ENCODE peak calls at places on chromosomes 7 and 10, in six cellular contexts. U, P, L, I, T and V are unnamed samples.

GRCh38 chr7:101550641-101551531 is 78.2 kb downstream of the MYL10 start:
- DNase-seq in U (peak), P (peak), L (no peak), I (no peak), T (peak), V (no peak)

GRCh38 chr7:22154130-22154529 is 202.8 kb downstream of the RAPGEF5 start:
- DNase-seq in U (peak), P (no peak), L (no peak), I (peak), T (no peak), V (peak)

GRCh38 chr7:33108591-33108930 is 643 bp downstream of the RP9 start:
- DNase-seq in U (peak), P (no peak), L (no peak), I (no peak), T (no peak), V (peak)

GRCh38 chr7:92133133-92133736 is 1.0 kb downstream of the CYP51A1 start:
- DNase-seq in U (no peak), P (no peak), L (no peak), I (peak), T (no peak), V (no peak)

GRCh38 chr10:44422631-44423030 is 37.7 kb upstream of the CXCL12 start:
- DNase-seq in U (no peak), P (no peak), L (no peak), I (no peak), T (no peak), V (no peak)

GRCh38 chr10:123136221-123136805 is 543 bp downstream of the HMX3 start:
- DNase-seq in U (no peak), P (no peak), L (no peak), I (no peak), T (no peak), V (no peak)

GRCh38 chr10:12081879-12082560 is 13.3 kb downstream of the DHTKD1 start:
- DNase-seq in U (no peak), P (no peak), L (no peak), I (peak), T (no peak), V (no peak)

GRCh38 chr7:27205325-27206280 is 5.7 kb upstream of the HOXA13 start:
- DNase-seq in U (peak), P (no peak), L (no peak), I (no peak), T (no peak), V (no peak)

GRCh38 chr7:1536105-1536767 is 5.7 kb downstream of the MAFK start:
- DNase-seq in U (no peak), P (peak), L (no peak), I (no peak), T (peak), V (no peak)

GRCh38 chr7:94449151-94449725 is 54.5 kb downstream of the COL1A2 start:
- DNase-seq in U (peak), P (no peak), L (no peak), I (peak), T (no peak), V (peak)

GRCh38 chr7:107920048-107920772 is 29.2 kb downstream of the DLD start:
- DNase-seq in U (no peak), P (no peak), L (no peak), I (peak), T (no peak), V (peak)

GRCh38 chr10:47363781-47364180 is 15.6 kb downstream of the RBP3 start:
- DNase-seq in U (no peak), P (no peak), L (no peak), I (no peak), T (no peak), V (no peak)

GRCh38 chr10:42743697-42744096 is 38.9 kb upstream of the BMS1 start:
- DNase-seq in U (no peak), P (no peak), L (no peak), I (no peak), T (no peak), V (no peak)

GRCh38 chr10:101783736-101784118 is 481 bp upstream of the NPM3 start:
- DNase-seq in U (peak), P (no peak), L (no peak), I (peak), T (no peak), V (no peak)

GRCh38 chr7:34069676-34070075 is 164.3 kb downstream of the BMPER start:
- DNase-seq in U (no peak), P (no peak), L (no peak), I (peak), T (no peak), V (no peak)

GRCh38 chr10:72316748-72317435 is 37.8 kb downstream of the DNAJB12 start:
- DNase-seq in U (no peak), P (peak), L (no peak), I (no peak), T (peak), V (peak)

GRCh38 chr7:36506820-36507219 is 117.2 kb downstream of the ANLN start:
- DNase-seq in U (no peak), P (no peak), L (no peak), I (no peak), T (no peak), V (no peak)

GRCh38 chr7:74604326-74605020 is 53.0 kb upstream of the GTF2I start:
- DNase-seq in U (no peak), P (no peak), L (no peak), I (no peak), T (no peak), V (no peak)

GRCh38 chr10:6774406-6774805 is 194.3 kb upstream of the PRKCQ start:
- DNase-seq in U (no peak), P (no peak), L (no peak), I (no peak), T (no peak), V (no peak)

GRCh38 chr10:74753295-74754211 is 72.8 kb upstream of the KAT6B start:
- DNase-seq in U (no peak), P (peak), L (no peak), I (no peak), T (peak), V (no peak)

GRCh38 chr7:7344583-7344982 is 162.2 kb downstream of the C1GALT1 start:
- DNase-seq in U (no peak), P (no peak), L (no peak), I (no peak), T (no peak), V (no peak)

GRCh38 chr7:105778956-105779355 is 97.4 kb downstream of the ATXN7L1 start:
- DNase-seq in U (no peak), P (no peak), L (no peak), I (no peak), T (no peak), V (no peak)

GRCh38 chr10:69222157-69223027 is 2.3 kb downstream of the HKDC1 start:
- DNase-seq in U (peak), P (no peak), L (peak), I (peak), T (no peak), V (peak)

GRCh38 chr7:84697506-84697905 is 489.4 kb downstream of the SEMA3D start:
- DNase-seq in U (no peak), P (no peak), L (peak), I (peak), T (no peak), V (no peak)

GRCh38 chr7:27418544-27418943 is 175.9 kb downstream of the EVX1 start:
- DNase-seq in U (no peak), P (no peak), L (no peak), I (no peak), T (no peak), V (no peak)

GRCh38 chr10:15461353-15462108 is 90.4 kb upstream of the FAM171A1 start:
- DNase-seq in U (no peak), P (no peak), L (no peak), I (peak), T (no peak), V (no peak)

GRCh38 chr7:112452102-112452888 is 2.0 kb downstream of the IFRD1 start:
- DNase-seq in U (peak), P (peak), L (no peak), I (peak), T (peak), V (no peak)

GRCh38 chr10:20048161-20048560 is 231.9 kb downstream of the PLXDC2 start:
- DNase-seq in U (no peak), P (no peak), L (no peak), I (no peak), T (no peak), V (no peak)

GRCh38 chr7:101615446-101615845 is 13.7 kb downstream of the MYL10 start:
- DNase-seq in U (no peak), P (no peak), L (no peak), I (no peak), T (no peak), V (no peak)

GRCh38 chr10:48289652-48290238 is 15.2 kb upstream of the FRMPD2 start:
- DNase-seq in U (peak), P (no peak), L (no peak), I (peak), T (no peak), V (peak)

GRCh38 chr10:24209421-24209770 is 458 bp downstream of the KIAA1217 start:
- DNase-seq in U (peak), P (no peak), L (no peak), I (peak), T (no peak), V (no peak)

GRCh38 chr10:50326757-50327701 is 75.7 kb upstream of the ASAH2 start:
- DNase-seq in U (no peak), P (no peak), L (no peak), I (peak), T (peak), V (no peak)

GRCh38 chr7:34357068-34357467 is 300.9 kb upstream of the NPSR1 start:
- DNase-seq in U (no peak), P (no peak), L (no peak), I (no peak), T (no peak), V (peak)

GRCh38 chr7:23472974-23473847 is 2.9 kb upstream of the IGF2BP3 start:
- DNase-seq in U (peak), P (no peak), L (no peak), I (no peak), T (no peak), V (peak)

GRCh38 chr7:47233996-47234395 is 347.9 kb downstream of the TNS3 start:
- DNase-seq in U (no peak), P (no peak), L (no peak), I (no peak), T (no peak), V (no peak)

GRCh38 chr7:149348758-149349369 is 86.9 kb downstream of the ZNF783 start:
- DNase-seq in U (no peak), P (no peak), L (no peak), I (no peak), T (no peak), V (no peak)

GRCh38 chr7:106538638-106539037 is 122.3 kb downstream of the CCDC71L start:
- DNase-seq in U (no peak), P (no peak), L (no peak), I (peak), T (no peak), V (no peak)

GRCh38 chr10:86941991-86942421 is 15.4 kb downstream of the MMRN2 start:
- DNase-seq in U (no peak), P (peak), L (no peak), I (no peak), T (no peak), V (no peak)

GRCh38 chr7:76302299-76303056 is at the start of gene HSPB1:
- DNase-seq in U (peak), P (peak), L (peak), I (peak), T (peak), V (no peak)

GRCh38 chr10:18340496-18341051 is 200.3 kb downstream of the CACNB2 start:
- DNase-seq in U (peak), P (no peak), L (peak), I (peak), T (no peak), V (no peak)
- H3K4me3 ChIP-seq in U (no peak), P (peak), L (peak), I (peak), T (peak), V (no peak)

GRCh38 chr7:90266808-90267207 is 21.8 kb downstream of the CFAP69 start:
- DNase-seq in U (no peak), P (no peak), L (no peak), I (peak), T (peak), V (no peak)
- H3K4me3 ChIP-seq in U (no peak), P (no peak), L (no peak), I (peak), T (no peak), V (no peak)

DNA sequence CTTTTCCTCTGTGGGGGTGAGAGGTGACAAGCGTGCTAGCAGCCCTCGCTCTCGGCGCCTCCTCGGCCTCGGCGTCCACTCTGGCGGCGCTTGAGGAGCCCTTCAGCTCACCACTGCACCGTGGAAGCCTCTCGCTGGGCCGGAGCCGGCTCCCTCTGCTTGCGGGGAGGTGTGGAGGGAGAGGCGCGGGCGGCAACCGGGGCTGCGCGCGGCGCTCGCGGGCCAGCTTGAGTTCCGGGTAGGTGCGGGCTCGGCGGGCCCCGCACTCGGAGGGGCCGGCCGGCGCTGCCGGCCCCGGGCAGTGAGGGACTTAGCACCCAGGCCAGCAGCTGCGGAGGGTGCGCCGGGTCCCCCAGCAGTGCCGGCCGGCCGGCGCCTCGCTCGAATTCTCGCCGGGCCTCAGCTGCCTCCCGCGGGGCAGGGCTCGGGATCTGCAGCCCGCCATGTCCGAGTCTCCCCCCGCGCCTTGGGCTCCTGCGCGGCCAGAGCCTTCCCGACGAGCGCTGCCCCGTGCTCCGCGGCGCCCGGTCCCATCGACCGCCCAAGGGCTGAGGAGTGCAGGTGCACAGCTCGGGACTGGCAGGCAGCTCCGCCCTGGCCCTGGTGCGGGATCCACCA is 352.8 kb upstream of the PODXL start:
- DNase-seq in U (peak), P (no peak), L (no peak), I (no peak), T (no peak), V (no peak)
- H3K4me3 ChIP-seq in U (peak), P (no peak), L (no peak), I (no peak), T (peak), V (no peak)

GRCh38 chr7:134932707-134933370 is 53.5 kb upstream of the AGBL3 start:
- DNase-seq in U (no peak), P (peak), L (no peak), I (peak), T (no peak), V (no peak)
- H3K4me3 ChIP-seq in U (no peak), P (no peak), L (no peak), I (peak), T (no peak), V (no peak)

DNA sequence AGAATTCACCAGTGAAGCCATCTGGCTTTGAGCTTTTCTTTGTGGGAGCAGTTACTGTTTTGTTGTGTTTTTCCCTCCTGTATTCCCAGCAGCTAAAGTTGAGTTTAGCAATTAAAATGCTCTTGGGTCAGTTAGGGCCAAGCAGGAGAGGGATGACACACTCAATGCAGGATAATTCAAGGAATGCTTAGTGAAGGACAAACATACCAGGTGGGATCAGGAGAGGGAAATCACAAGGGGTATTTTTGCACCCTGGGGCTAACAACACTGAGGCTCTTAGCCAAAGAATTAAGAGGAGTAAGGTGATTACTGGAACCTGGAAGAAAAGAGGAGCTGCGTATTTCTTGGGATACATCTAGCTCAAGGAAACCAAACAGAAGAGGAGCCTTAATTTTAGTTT is 82.4 kb upstream of the KCND2 start:
- DNase-seq in U (peak), P (no peak), L (no peak), I (no peak), T (no peak), V (no peak)
- H3K4me3 ChIP-seq in U (no peak), P (no peak), L (no peak), I (no peak), T (no peak), V (no peak)